ENCODE peak calls at places on chromosome 4, in six cellular contexts. One of them, this sample, is unnamed.

GRCh38 chr4:139028191-139028661 is 12.6 kb downstream of the NOCT start:
- DNase-seq in hepatocyte: no peak
- DNase-seq in choroid plexus epithelial cell: no peak
- DNase-seq in non-pigmented ciliary epithelial cell: no peak
- DNase-seq in T-helper 1 cell: no peak
- DNase-seq in AML-193: no peak
- DNase-seq in this sample: no peak

GRCh38 chr4:26568446-26568994 is 15.4 kb upstream of the TBC1D19 start:
- DNase-seq in hepatocyte: no peak
- DNase-seq in choroid plexus epithelial cell: peak
- DNase-seq in non-pigmented ciliary epithelial cell: peak
- DNase-seq in T-helper 1 cell: no peak
- DNase-seq in AML-193: no peak
- DNase-seq in this sample: no peak

GRCh38 chr4:115950806-115951205 is 837.4 kb upstream of the NDST4 start:
- DNase-seq in hepatocyte: no peak
- DNase-seq in choroid plexus epithelial cell: no peak
- DNase-seq in non-pigmented ciliary epithelial cell: no peak
- DNase-seq in T-helper 1 cell: no peak
- DNase-seq in AML-193: no peak
- DNase-seq in this sample: no peak

GRCh38 chr4:165079476-165079875 is 25.8 kb downstream of the TRIM75 start:
- DNase-seq in hepatocyte: peak
- DNase-seq in choroid plexus epithelial cell: peak
- DNase-seq in non-pigmented ciliary epithelial cell: peak
- DNase-seq in T-helper 1 cell: no peak
- DNase-seq in AML-193: no peak
- DNase-seq in this sample: no peak

GRCh38 chr4:2789351-2789750 is 3.5 kb upstream of the SH3BP2 start:
- DNase-seq in hepatocyte: no peak
- DNase-seq in choroid plexus epithelial cell: no peak
- DNase-seq in non-pigmented ciliary epithelial cell: no peak
- DNase-seq in T-helper 1 cell: no peak
- DNase-seq in AML-193: no peak
- DNase-seq in this sample: no peak

GRCh38 chr4:23327120-23327519 is 562.7 kb downstream of the PPARGC1A start:
- DNase-seq in hepatocyte: no peak
- DNase-seq in choroid plexus epithelial cell: no peak
- DNase-seq in non-pigmented ciliary epithelial cell: no peak
- DNase-seq in T-helper 1 cell: no peak
- DNase-seq in AML-193: no peak
- DNase-seq in this sample: no peak

GRCh38 chr4:41299486-41299885 is 42.8 kb downstream of the UCHL1 start:
- DNase-seq in hepatocyte: no peak
- DNase-seq in choroid plexus epithelial cell: no peak
- DNase-seq in non-pigmented ciliary epithelial cell: no peak
- DNase-seq in T-helper 1 cell: no peak
- DNase-seq in AML-193: no peak
- DNase-seq in this sample: no peak

GRCh38 chr4:26613242-26613641 is 29.4 kb downstream of the TBC1D19 start:
- DNase-seq in hepatocyte: no peak
- DNase-seq in choroid plexus epithelial cell: peak
- DNase-seq in non-pigmented ciliary epithelial cell: no peak
- DNase-seq in T-helper 1 cell: no peak
- DNase-seq in AML-193: no peak
- DNase-seq in this sample: no peak

GRCh38 chr4:90057091-90057490 is 70.1 kb upstream of the CCSER1 start:
- DNase-seq in hepatocyte: no peak
- DNase-seq in choroid plexus epithelial cell: no peak
- DNase-seq in non-pigmented ciliary epithelial cell: no peak
- DNase-seq in T-helper 1 cell: no peak
- DNase-seq in AML-193: no peak
- DNase-seq in this sample: no peak

GRCh38 chr4:69910016-69910782 is 20.7 kb upstream of the CSN1S1 start:
- DNase-seq in hepatocyte: no peak
- DNase-seq in choroid plexus epithelial cell: peak
- DNase-seq in non-pigmented ciliary epithelial cell: peak
- DNase-seq in T-helper 1 cell: no peak
- DNase-seq in AML-193: no peak
- DNase-seq in this sample: no peak

GRCh38 chr4:133000012-133000411 is 149.1 kb upstream of the PCDH10 start:
- DNase-seq in hepatocyte: peak
- DNase-seq in choroid plexus epithelial cell: peak
- DNase-seq in non-pigmented ciliary epithelial cell: peak
- DNase-seq in T-helper 1 cell: no peak
- DNase-seq in AML-193: no peak
- DNase-seq in this sample: no peak

GRCh38 chr4:7434766-7435150 is at the start of gene PSAPL1:
- DNase-seq in hepatocyte: peak
- DNase-seq in choroid plexus epithelial cell: peak
- DNase-seq in non-pigmented ciliary epithelial cell: no peak
- DNase-seq in T-helper 1 cell: no peak
- DNase-seq in AML-193: no peak
- DNase-seq in this sample: peak

GRCh38 chr4:33429971-33430370 is 2709.8 kb downstream of the PCDH7 start:
- DNase-seq in hepatocyte: no peak
- DNase-seq in choroid plexus epithelial cell: no peak
- DNase-seq in non-pigmented ciliary epithelial cell: no peak
- DNase-seq in T-helper 1 cell: no peak
- DNase-seq in AML-193: no peak
- DNase-seq in this sample: no peak

GRCh38 chr4:111434581-111434980 is 710.7 kb upstream of the FAM241A start:
- DNase-seq in hepatocyte: no peak
- DNase-seq in choroid plexus epithelial cell: peak
- DNase-seq in non-pigmented ciliary epithelial cell: no peak
- DNase-seq in T-helper 1 cell: no peak
- DNase-seq in AML-193: no peak
- DNase-seq in this sample: no peak

GRCh38 chr4:151730003-151730559 is 30.7 kb downstream of the GATB start:
- DNase-seq in hepatocyte: peak
- DNase-seq in choroid plexus epithelial cell: no peak
- DNase-seq in non-pigmented ciliary epithelial cell: no peak
- DNase-seq in T-helper 1 cell: no peak
- DNase-seq in AML-193: no peak
- DNase-seq in this sample: no peak

GRCh38 chr4:130675262-130675661 is 1579.3 kb downstream of the C4orf33 start:
- DNase-seq in hepatocyte: no peak
- DNase-seq in choroid plexus epithelial cell: no peak
- DNase-seq in non-pigmented ciliary epithelial cell: no peak
- DNase-seq in T-helper 1 cell: no peak
- DNase-seq in AML-193: no peak
- DNase-seq in this sample: no peak

GRCh38 chr4:89305712-89306437 is 1.7 kb downstream of the GPRIN3 start:
- DNase-seq in hepatocyte: peak
- DNase-seq in choroid plexus epithelial cell: peak
- DNase-seq in non-pigmented ciliary epithelial cell: no peak
- DNase-seq in T-helper 1 cell: no peak
- DNase-seq in AML-193: peak
- DNase-seq in this sample: no peak

GRCh38 chr4:154686838-154687237 is 57.0 kb upstream of the LRAT start:
- DNase-seq in hepatocyte: no peak
- DNase-seq in choroid plexus epithelial cell: peak
- DNase-seq in non-pigmented ciliary epithelial cell: no peak
- DNase-seq in T-helper 1 cell: no peak
- DNase-seq in AML-193: no peak
- DNase-seq in this sample: no peak

GRCh38 chr4:146930673-146931072 is 15.0 kb downstream of the TTC29 start:
- DNase-seq in hepatocyte: no peak
- DNase-seq in choroid plexus epithelial cell: no peak
- DNase-seq in non-pigmented ciliary epithelial cell: no peak
- DNase-seq in T-helper 1 cell: no peak
- DNase-seq in AML-193: no peak
- DNase-seq in this sample: no peak

GRCh38 chr4:472881-473574 is 25.9 kb downstream of the ZNF721 start:
- DNase-seq in hepatocyte: no peak
- DNase-seq in choroid plexus epithelial cell: peak
- DNase-seq in non-pigmented ciliary epithelial cell: no peak
- DNase-seq in T-helper 1 cell: no peak
- DNase-seq in AML-193: no peak
- DNase-seq in this sample: no peak

GRCh38 chr4:8771258-8771590 is 100.4 kb downstream of the HMX1 start:
- DNase-seq in hepatocyte: no peak
- DNase-seq in choroid plexus epithelial cell: no peak
- DNase-seq in non-pigmented ciliary epithelial cell: no peak
- DNase-seq in T-helper 1 cell: no peak
- DNase-seq in AML-193: no peak
- DNase-seq in this sample: no peak

GRCh38 chr4:15163284-15163645 is 161.0 kb downstream of the CPEB2 start:
- DNase-seq in hepatocyte: no peak
- DNase-seq in choroid plexus epithelial cell: no peak
- DNase-seq in non-pigmented ciliary epithelial cell: no peak
- DNase-seq in T-helper 1 cell: no peak
- DNase-seq in AML-193: no peak
- DNase-seq in this sample: no peak

GRCh38 chr4:110033994-110034393 is 121.3 kb downstream of the EGF start:
- DNase-seq in hepatocyte: no peak
- DNase-seq in choroid plexus epithelial cell: no peak
- DNase-seq in non-pigmented ciliary epithelial cell: no peak
- DNase-seq in T-helper 1 cell: no peak
- DNase-seq in AML-193: peak
- DNase-seq in this sample: no peak

GRCh38 chr4:133594246-133595207 is 445.4 kb downstream of the PCDH10 start:
- DNase-seq in hepatocyte: no peak
- DNase-seq in choroid plexus epithelial cell: peak
- DNase-seq in non-pigmented ciliary epithelial cell: peak
- DNase-seq in T-helper 1 cell: no peak
- DNase-seq in AML-193: no peak
- DNase-seq in this sample: no peak

GRCh38 chr4:100462206-100462605 is 55.6 kb downstream of the EMCN start:
- DNase-seq in hepatocyte: no peak
- DNase-seq in choroid plexus epithelial cell: no peak
- DNase-seq in non-pigmented ciliary epithelial cell: peak
- DNase-seq in T-helper 1 cell: no peak
- DNase-seq in AML-193: no peak
- DNase-seq in this sample: no peak

GRCh38 chr4:7336732-7337131 is 98.0 kb downstream of the PSAPL1 start:
- DNase-seq in hepatocyte: no peak
- DNase-seq in choroid plexus epithelial cell: no peak
- DNase-seq in non-pigmented ciliary epithelial cell: no peak
- DNase-seq in T-helper 1 cell: no peak
- DNase-seq in AML-193: no peak
- DNase-seq in this sample: no peak

GRCh38 chr4:163166041-163166579 is 580 bp downstream of the NAF1 start:
- DNase-seq in hepatocyte: peak
- DNase-seq in choroid plexus epithelial cell: peak
- DNase-seq in non-pigmented ciliary epithelial cell: no peak
- DNase-seq in T-helper 1 cell: peak
- DNase-seq in AML-193: no peak
- DNase-seq in this sample: peak

GRCh38 chr4:31692407-31692940 is 972.3 kb downstream of the PCDH7 start:
- DNase-seq in hepatocyte: no peak
- DNase-seq in choroid plexus epithelial cell: no peak
- DNase-seq in non-pigmented ciliary epithelial cell: no peak
- DNase-seq in T-helper 1 cell: no peak
- DNase-seq in AML-193: no peak
- DNase-seq in this sample: no peak

GRCh38 chr4:121096629-121097028 is 24.3 kb upstream of the NDNF start:
- DNase-seq in hepatocyte: peak
- DNase-seq in choroid plexus epithelial cell: peak
- DNase-seq in non-pigmented ciliary epithelial cell: no peak
- DNase-seq in T-helper 1 cell: no peak
- DNase-seq in AML-193: no peak
- DNase-seq in this sample: no peak

GRCh38 chr4:55180980-55181379 is 55.6 kb upstream of the KDR start:
- DNase-seq in hepatocyte: no peak
- DNase-seq in choroid plexus epithelial cell: peak
- DNase-seq in non-pigmented ciliary epithelial cell: no peak
- DNase-seq in T-helper 1 cell: no peak
- DNase-seq in AML-193: no peak
- DNase-seq in this sample: no peak

GRCh38 chr4:144489831-144490230 is 156.1 kb upstream of the HHIP start:
- DNase-seq in hepatocyte: no peak
- DNase-seq in choroid plexus epithelial cell: no peak
- DNase-seq in non-pigmented ciliary epithelial cell: no peak
- DNase-seq in T-helper 1 cell: no peak
- DNase-seq in AML-193: no peak
- DNase-seq in this sample: no peak

GRCh38 chr4:75930152-75930551 is 10.7 kb downstream of the NAAA start:
- DNase-seq in hepatocyte: no peak
- DNase-seq in choroid plexus epithelial cell: no peak
- DNase-seq in non-pigmented ciliary epithelial cell: no peak
- DNase-seq in T-helper 1 cell: no peak
- DNase-seq in AML-193: no peak
- DNase-seq in this sample: no peak

GRCh38 chr4:110196871-110197420 is 1.5 kb downstream of the ELOVL6 start:
- DNase-seq in hepatocyte: no peak
- DNase-seq in choroid plexus epithelial cell: peak
- DNase-seq in non-pigmented ciliary epithelial cell: no peak
- DNase-seq in T-helper 1 cell: peak
- DNase-seq in AML-193: peak
- DNase-seq in this sample: no peak

This sample was measured in lung.